ENCODE peak calls at places on chromosomes 13 and 19, in five cellular contexts. I, T, B, L and O are unnamed samples.
A peak's percentile ranks its signal among the peaks of the same experiment; 100 is the strongest.

GRCh38 chr13:70357031-70357430 is 248.8 kb upstream of the KLHL1 start:
- DNase-seq in I (no peak), B (no peak), T (no peak), L (no peak), O (no peak)

GRCh38 chr13:34037636-34038325 is 219.8 kb downstream of the RFC3 start:
- DNase-seq in T (no peak), I (no peak), L (no peak), B (no peak), O (no peak)

GRCh38 chr13:74444877-74445479 is 310.8 kb upstream of the KLF12 start:
- DNase-seq in L (no peak), B (no peak), I (no peak), T (no peak), O (no peak)

GRCh38 chr19:16118489-16119033 is 6.9 kb downstream of the RAB8A start:
- DNase-seq in B (peak; percentile 40), I (no peak), T (no peak), L (no peak), O (no peak)

GRCh38 chr19:48010932-48011758 is 16.7 kb downstream of the ELSPBP1 start:
- DNase-seq in B (no peak), T (no peak), L (no peak), I (no peak), O (no peak)

GRCh38 chr13:60482012-60482411 is 85.0 kb downstream of the TDRD3 start:
- DNase-seq in I (no peak), T (no peak), B (no peak), L (no peak), O (no peak)

GRCh38 chr19:4089400-4089908 is 22.8 kb upstream of the ZBTB7A start:
- DNase-seq in L (no peak), T (no peak), I (no peak), B (no peak), O (peak; percentile 70)

GRCh38 chr13:105920375-105920774 is 615.1 kb downstream of the EFNB2 start:
- DNase-seq in B (peak; percentile 34), L (no peak), I (no peak), T (no peak), O (no peak)

GRCh38 chr13:60591348-60591747 is 194.3 kb downstream of the TDRD3 start:
- DNase-seq in L (no peak), T (no peak), B (no peak), I (no peak), O (no peak)

GRCh38 chr13:83975668-83976165 is 93.4 kb upstream of the SLITRK1 start:
- DNase-seq in T (no peak), I (no peak), B (no peak), L (no peak), O (no peak)

GRCh38 chr19:5498817-5499535 is 43.8 kb downstream of the ZNRF4 start:
- DNase-seq in L (no peak), T (no peak), B (no peak), I (no peak), O (no peak)

GRCh38 chr19:28488006-28488405 is 724.9 kb downstream of the UQCRFS1 start:
- DNase-seq in I (no peak), L (no peak), T (no peak), B (peak; percentile 57), O (no peak)

GRCh38 chr19:33535176-33535575 is 13.6 kb upstream of the PEPD start:
- DNase-seq in L (no peak), I (no peak), B (no peak), T (no peak), O (no peak)

GRCh38 chr19:46972301-46972700 is 47.3 kb upstream of the NPAS1 start:
- DNase-seq in B (no peak), T (peak; percentile 45), L (no peak), I (no peak), O (peak; percentile 68)

GRCh38 chr19:36331353-36332228 is 47.4 kb downstream of the ZFP14 start:
- DNase-seq in T (peak; percentile 81), I (peak; percentile 80), B (peak; percentile 79), L (peak; percentile 71), O (peak; percentile 78)

GRCh38 chr19:48877900-48878218 is 5.6 kb downstream of the PPP1R15A start:
- DNase-seq in L (no peak), T (no peak), I (no peak), B (no peak), O (no peak)

GRCh38 chr19:57088125-57088524 is 31.7 kb upstream of the USP29 start:
- DNase-seq in I (no peak), B (no peak), T (no peak), L (no peak), O (no peak)

GRCh38 chr13:33931397-33931987 is 113.5 kb downstream of the RFC3 start:
- DNase-seq in L (peak; percentile 49), B (peak; percentile 61), T (no peak), I (no peak), O (no peak)

GRCh38 chr13:38620876-38621275 is 66.0 kb upstream of the FREM2 start:
- DNase-seq in L (no peak), T (no peak), I (no peak), B (no peak), O (no peak)

GRCh38 chr19:53785196-53785889 is 38.8 kb downstream of the NLRP12 start:
- DNase-seq in L (no peak), I (no peak), B (no peak), T (no peak), O (no peak)

GRCh38 chr13:71577127-71577526 is 289.9 kb downstream of the DACH1 start:
- DNase-seq in I (no peak), L (no peak), B (no peak), T (no peak), O (no peak)

GRCh38 chr13:98110749-98111148 is 32.1 kb upstream of the FARP1 start:
- DNase-seq in T (no peak), L (no peak), B (no peak), I (no peak), O (no peak)

GRCh38 chr13:91398413-91399188 is at the start of gene GPC5:
- DNase-seq in I (peak; percentile 84), L (peak; percentile 84), B (peak; percentile 87), T (peak; percentile 67), O (peak; percentile 83)

GRCh38 chr13:90838561-90838960 is 508.9 kb upstream of the MIR17HG start:
- DNase-seq in L (no peak), B (no peak), T (no peak), I (no peak), O (no peak)

GRCh38 chr19:1945899-1946298 is 4.9 kb downstream of the CSNK1G2 start:
- DNase-seq in I (no peak), T (no peak), B (peak; percentile 70), L (peak; percentile 72), O (peak; percentile 49)
- TF ChIP-seq CTCF in I (peak; percentile 61), T (peak; percentile 22), B (peak; percentile 41), L (peak; percentile 86), O (peak; percentile 39)

GRCh38 chr13:32581177-32581786 is 5.0 kb upstream of the PDS5B start:
- DNase-seq in B (peak; percentile 9), I (no peak), T (no peak), L (no peak), O (no peak)
- TF ChIP-seq CTCF in B (no peak), I (peak; percentile 71), T (peak; percentile 48), L (peak; percentile 61), O (peak; percentile 46)

GRCh38 chr19:19315444-19315843 is 4.9 kb downstream of the SUGP1 start:
- DNase-seq in I (no peak), T (no peak), L (no peak), B (no peak), O (no peak)
- TF ChIP-seq CTCF in I (no peak), T (no peak), L (no peak), B (no peak), O (no peak)

GRCh38 chr19:17908244-17908643 is 24.6 kb upstream of the CCDC124 start:
- DNase-seq in I (no peak), T (no peak), L (no peak), B (no peak), O (no peak)

GRCh38 chr19:17910776-17911360 is 21.9 kb upstream of the CCDC124 start:
- DNase-seq in I (no peak), B (no peak), T (no peak), L (no peak), O (no peak)

GRCh38 chr19:17909017-17909732 is 23.6 kb upstream of the CCDC124 start:
- DNase-seq in L (no peak), I (no peak), T (no peak), B (no peak), O (no peak)
- TF ChIP-seq CTCF in L (no peak), I (no peak), T (no peak), B (no peak), O (no peak)

DNA sequence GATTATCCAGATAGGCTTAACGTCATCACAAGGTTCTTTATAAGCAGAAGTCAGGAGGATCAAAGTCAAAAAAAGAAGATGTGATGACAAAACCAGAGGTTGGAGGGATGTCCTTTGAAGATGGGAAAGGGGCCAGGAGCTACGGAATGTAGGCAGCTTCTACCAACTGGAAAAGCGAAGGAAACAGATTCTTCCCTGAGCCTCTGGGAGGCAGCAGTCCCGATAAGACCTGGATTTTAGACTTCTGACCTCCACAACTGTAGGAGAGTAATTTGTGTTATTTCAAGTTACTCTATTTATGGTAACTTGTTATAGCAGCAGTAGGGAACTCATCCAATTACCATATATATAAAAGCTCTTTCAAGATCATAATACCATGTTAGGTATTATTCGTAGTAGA is 98.8 kb upstream of the MYCBP2 start:
- DNase-seq in B (no peak), I (no peak), T (no peak), L (no peak), O (no peak)
- TF ChIP-seq CTCF in B (no peak), I (no peak), T (no peak), L (no peak), O (no peak)

GRCh38 chr19:50897612-50898011 is 13.6 kb downstream of the KLK4 start:
- DNase-seq in T (no peak), L (no peak), B (no peak), I (no peak), O (no peak)
- TF ChIP-seq CTCF in T (no peak), L (no peak), B (no peak), I (no peak), O (no peak)

DNA sequence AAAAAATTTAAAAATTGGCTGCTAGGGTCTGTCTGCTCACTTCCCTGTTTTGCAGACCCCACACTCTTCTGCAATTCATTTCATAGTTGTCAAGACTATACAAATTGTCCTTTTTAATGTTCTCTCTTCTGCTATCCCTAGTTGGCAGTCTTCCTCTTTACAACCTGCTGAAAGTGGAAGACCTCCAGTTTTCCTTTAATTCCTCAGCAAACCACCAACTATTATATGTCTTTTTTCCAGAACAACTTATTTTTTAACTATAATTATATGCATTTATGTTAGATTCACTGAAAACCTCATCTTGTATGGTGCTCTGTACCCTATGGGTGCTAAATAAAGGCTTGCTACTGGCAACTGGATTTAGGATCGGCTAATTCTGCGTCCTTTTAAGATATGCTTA is 1.1 kb upstream of the PHF11 start:
- DNase-seq in T (no peak), B (no peak), I (no peak), L (no peak), O (no peak)
- TF ChIP-seq CTCF in T (no peak), B (no peak), I (no peak), L (no peak), O (no peak)

GRCh38 chr13:46170687-46171086 is 11.3 kb downstream of the LCP1 start:
- DNase-seq in T (no peak), L (peak; percentile 15), I (no peak), B (no peak), O (no peak)
- TF ChIP-seq CTCF in T (no peak), L (no peak), I (no peak), B (no peak), O (no peak)